ENCODE peak calls at places on chromosome 15, in five cellular contexts. B is HCT116, K is kidney, S is fibroblast of lung, R is astrocyte. E is an unnamed sample. For H3K4me1, the result is how much of the 10 kb centered on the place peaks cover.

GRCh38 chr15:83904107-83904720 is 250.3 kb downstream of the ADAMTSL3 start:
- DNase-seq in B (no peak), K (no peak), S (peak), R (peak), E (no peak)

GRCh38 chr15:84819291-84819768 is 2.2 kb downstream of the ALPK3 start:
- DNase-seq in B (no peak), K (no peak), S (no peak), R (no peak), E (no peak)

GRCh38 chr15:100873029-100873677 is 6.5 kb upstream of the ALDH1A3 start:
- DNase-seq in B (peak), K (no peak), S (peak), R (peak), E (peak)

GRCh38 chr15:52121896-52122295 is 9.3 kb upstream of the BCL2L10 start:
- DNase-seq in B (no peak), K (no peak), S (no peak), R (no peak), E (no peak)

GRCh38 chr15:72859757-72860145 is 76.2 kb upstream of the ADPGK start:
- DNase-seq in B (no peak), K (no peak), S (no peak), R (no peak), E (no peak)

GRCh38 chr15:98955331-98955730 is 52.3 kb downstream of the PGPEP1L start:
- DNase-seq in B (no peak), K (peak), S (no peak), R (no peak), E (peak)

GRCh38 chr15:31483053-31483923 is 156.7 kb downstream of the KLF13 start:
- DNase-seq in B (no peak), K (peak), S (no peak), R (no peak), E (peak)

GRCh38 chr15:99932676-99933402 is 199.6 kb upstream of the LYSMD4 start:
- DNase-seq in B (no peak), K (no peak), S (no peak), R (no peak), E (no peak)

GRCh38 chr15:89912145-89912673 is 543 bp downstream of the ARPIN start:
- DNase-seq in B (no peak), K (peak), S (peak), R (no peak), E (peak)

GRCh38 chr15:63362873-63363272 is 18.8 kb downstream of the CA12 start:
- DNase-seq in B (no peak), K (no peak), S (no peak), R (no peak), E (no peak)

GRCh38 chr15:60469893-60470641 is 8.9 kb downstream of the ICE2 start:
- DNase-seq in B (no peak), K (no peak), S (no peak), R (no peak), E (no peak)

GRCh38 chr15:68635142-68635541 is 56.3 kb downstream of the CORO2B start:
- DNase-seq in B (no peak), K (no peak), S (no peak), R (no peak), E (no peak)

GRCh38 chr15:88152672-88153071 is 103.9 kb downstream of the NTRK3 start:
- DNase-seq in B (no peak), K (no peak), S (no peak), R (no peak), E (no peak)

GRCh38 chr15:46354443-46354842 is 719.6 kb downstream of the SQOR start:
- DNase-seq in B (no peak), K (no peak), S (no peak), R (no peak), E (no peak)
- H3K9ac ChIP-seq in B (no peak), K (no peak), S (no peak), R (no peak), E (no peak)

GRCh38 chr15:56243117-56243773 is 434 bp downstream of the RFX7 start:
- DNase-seq in B (no peak), K (peak), S (peak), R (peak), E (peak)

GRCh38 chr15:56242576-56243116 is 1.0 kb downstream of the RFX7 start:
- DNase-seq in B (no peak), K (no peak), S (no peak), R (no peak), E (no peak)

GRCh38 chr15:56244237-56244810 is 645 bp upstream of the RFX7 start:
- DNase-seq in B (no peak), K (peak), S (peak), R (peak), E (peak)

GRCh38 chr15:56244811-56245576 is 1.3 kb upstream of the RFX7 start:
- DNase-seq in B (no peak), K (peak), S (no peak), R (no peak), E (peak)

DNA sequence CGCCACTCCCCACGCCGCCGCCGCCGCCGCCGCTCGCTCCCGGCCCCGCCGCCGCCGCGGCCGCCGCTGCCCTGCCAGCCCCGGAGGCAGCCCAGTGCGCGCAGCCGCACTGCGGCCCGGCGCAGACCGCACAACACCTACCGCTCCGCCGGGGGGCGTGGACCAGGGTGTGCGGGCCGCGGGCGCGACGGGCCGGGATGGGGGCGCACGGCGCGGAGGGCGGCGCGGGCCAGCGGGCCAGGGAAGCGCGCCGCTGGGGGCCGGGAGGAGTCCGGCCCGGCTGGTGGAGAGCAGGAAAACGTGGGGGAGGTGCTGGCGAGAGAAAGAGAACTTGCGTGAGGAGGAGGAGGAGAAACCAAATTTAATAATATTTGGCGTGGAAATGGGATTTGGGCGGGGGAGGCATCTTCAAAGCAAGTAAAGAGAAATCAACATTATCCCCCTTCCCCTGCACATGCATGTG is at the start of gene RFX7:
- DNase-seq in B (no peak), K (peak), S (peak), R (peak), E (peak)
- TF ChIP-seq CTCF in B (no peak), K (no peak), S (no peak), R (no peak), E (no peak)

GRCh38 chr15:59249816-59250215 is 43.2 kb downstream of the LDHAL6B start:
- DNase-seq in B (no peak), K (no peak), S (no peak), R (no peak), E (no peak)
- H3K4me1 ChIP-seq in B (under half), K (under half), S (under half), R (under half), E (under half)

GRCh38 chr15:40114218-40114617 is 5.5 kb upstream of the BMF start:
- DNase-seq in B (no peak), K (no peak), S (no peak), R (no peak), E (no peak)

GRCh38 chr15:40111888-40112287 is 3.2 kb upstream of the BMF start:
- DNase-seq in B (no peak), K (no peak), S (no peak), R (no peak), E (no peak)

GRCh38 chr15:40115670-40116093 is 7.0 kb upstream of the BMF start:
- DNase-seq in B (no peak), K (peak), S (no peak), R (no peak), E (no peak)

GRCh38 chr15:40110866-40111550 is 2.3 kb upstream of the BMF start:
- DNase-seq in B (no peak), K (no peak), S (no peak), R (no peak), E (no peak)

DNA sequence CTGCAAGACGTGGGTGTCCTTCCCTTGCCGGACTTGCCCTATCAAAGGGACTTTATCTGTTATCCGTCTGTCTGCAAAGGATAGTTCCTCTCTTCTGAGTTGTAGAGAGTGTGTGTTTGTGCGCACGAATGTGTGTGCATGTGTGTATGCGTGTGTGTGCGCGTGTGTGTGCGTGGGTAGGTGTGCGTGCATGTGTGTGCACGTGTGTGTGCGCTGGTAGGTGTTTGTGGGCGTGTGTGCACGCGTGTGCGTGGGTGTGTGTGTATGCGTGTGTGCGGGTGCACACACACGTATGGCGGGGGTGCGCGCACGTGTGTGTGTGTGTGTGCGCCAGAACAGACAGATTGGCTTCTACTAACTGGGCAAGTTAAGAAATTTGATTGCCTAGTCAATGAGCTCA is 4.1 kb upstream of the BMF start:
- DNase-seq in B (no peak), K (no peak), S (no peak), R (no peak), E (no peak)
- H3K9ac ChIP-seq in B (no peak), K (no peak), S (no peak), R (no peak), E (no peak)

E was measured in colonic mucosa.